ENCODE peak calls at places on chromosome 13, in four cellular contexts. K, C, G and O are unnamed samples.

GRCh38 chr13:77916481-77916880 is 2.1 kb downstream of the EDNRB start:
- DNase-seq in G (no peak), K (no peak), C (no peak), O (no peak)

GRCh38 chr13:106599875-106600797 is 32.2 kb upstream of the ARGLU1 start:
- DNase-seq in G (peak), K (peak), C (peak), O (no peak)

GRCh38 chr13:34338102-34338501 is 520.2 kb downstream of the RFC3 start:
- DNase-seq in C (no peak), K (no peak), G (no peak), O (no peak)

GRCh38 chr13:90238433-90238832 is 1109.1 kb upstream of the MIR17HG start:
- DNase-seq in K (no peak), G (peak), C (peak), O (no peak)

GRCh38 chr13:36919206-36919832 is 719 bp downstream of the SMAD9 start:
- DNase-seq in C (peak), G (peak), K (no peak), O (no peak)

GRCh38 chr13:104750377-104750776 is 1684.2 kb upstream of the SLC10A2 start:
- DNase-seq in K (peak), G (peak), C (peak), O (no peak)

GRCh38 chr13:47945738-47946137 is 55.3 kb downstream of the SUCLA2 start:
- DNase-seq in K (peak), C (peak), G (peak), O (no peak)

GRCh38 chr13:75774176-75774575 is 138.0 kb downstream of the LMO7 start:
- DNase-seq in G (no peak), K (no peak), C (no peak), O (no peak)

GRCh38 chr13:48486362-48486761 is 46.5 kb downstream of the RCBTB2 start:
- DNase-seq in G (no peak), K (no peak), C (no peak), O (no peak)

GRCh38 chr13:100363874-100364273 is 224.7 kb downstream of the GGACT start:
- DNase-seq in G (peak), K (no peak), C (peak), O (no peak)

GRCh38 chr13:74816737-74817136 is 665.2 kb downstream of the TBC1D4 start:
- DNase-seq in G (no peak), C (no peak), K (no peak), O (no peak)

GRCh38 chr13:48561461-48562224 is 28.8 kb upstream of the RCBTB2 start:
- DNase-seq in C (no peak), K (no peak), G (no peak), O (no peak)

GRCh38 chr13:29908411-29908810 is 58.0 kb upstream of the UBL3 start:
- DNase-seq in C (peak), K (no peak), G (peak), O (no peak)

GRCh38 chr13:32594339-32594738 is 8.1 kb downstream of the PDS5B start:
- DNase-seq in G (peak), K (no peak), C (peak), O (no peak)

GRCh38 chr13:29594710-29595379 is 643 bp downstream of the SLC7A1 start:
- DNase-seq in K (no peak), G (peak), C (peak), O (peak)

GRCh38 chr13:42575938-42576337 is 2.0 kb downstream of the TNFSF11 start:
- DNase-seq in K (no peak), C (no peak), G (no peak), O (no peak)

GRCh38 chr13:97125810-97126738 is 96.1 kb upstream of the MBNL2 start:
- DNase-seq in K (no peak), C (peak), G (peak), O (peak)

GRCh38 chr13:34914416-34914815 is 27.7 kb upstream of the NBEA start:
- DNase-seq in C (no peak), G (no peak), K (no peak), O (no peak)

GRCh38 chr13:97212540-97213146 is 9.5 kb upstream of the MBNL2 start:
- DNase-seq in C (peak), G (peak), K (no peak), O (no peak)

GRCh38 chr13:114226699-114227323 is 7.9 kb upstream of the CDC16 start:
- DNase-seq in K (no peak), C (peak), G (peak), O (peak)
- TF ChIP-seq CTCF in K (peak), C (peak), G (peak), O (peak)

DNA sequence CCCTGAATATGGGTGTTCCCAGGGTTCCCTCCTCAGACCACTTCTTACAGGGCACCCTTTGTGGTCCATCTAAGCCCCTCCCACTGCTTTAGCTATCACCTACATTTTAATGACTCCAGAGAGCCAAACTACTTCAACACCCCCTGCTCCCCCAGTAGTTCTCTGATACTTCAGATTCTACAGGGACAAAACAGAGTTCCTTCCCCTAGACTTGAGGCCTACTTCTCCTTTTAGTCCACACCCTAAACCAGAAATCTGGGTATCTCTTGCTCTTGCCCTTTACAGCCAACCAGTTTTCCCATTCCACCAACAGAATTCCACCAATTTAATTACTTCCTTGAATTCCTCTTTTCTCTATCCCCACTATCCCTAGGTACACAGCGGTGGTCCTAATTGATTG is 107.2 kb downstream of the KCNRG start:
- DNase-seq in G (no peak), C (no peak), K (no peak), O (no peak)
- H3K4me3 ChIP-seq in G (no peak), C (no peak), K (no peak), O (peak)

DNA sequence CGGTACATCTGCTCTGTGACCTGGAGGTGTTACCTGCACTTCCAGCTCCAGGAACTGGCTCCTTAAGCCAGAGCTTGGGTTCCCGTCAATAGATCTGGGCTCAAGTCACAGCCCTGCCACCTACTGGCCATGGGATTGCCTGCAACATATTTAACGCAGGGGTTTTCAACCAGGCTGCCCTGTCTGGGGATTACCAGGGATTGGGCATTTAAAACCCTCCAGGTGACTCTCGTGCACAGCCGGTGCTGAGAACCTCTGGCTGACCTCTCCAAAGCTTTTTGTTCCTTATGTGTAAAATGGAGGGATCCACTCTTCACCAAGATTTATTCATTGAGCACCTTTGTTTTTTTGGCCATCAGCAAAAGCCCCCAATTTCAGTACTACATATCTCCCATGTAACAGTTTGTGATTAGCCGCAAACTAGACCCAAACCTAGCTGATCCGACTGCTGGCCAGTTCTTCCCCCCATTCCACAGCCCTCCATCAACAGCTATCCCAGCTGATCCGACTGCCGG is 76.6 kb upstream of the STK24 start:
- DNase-seq in G (peak), C (peak), K (no peak), O (no peak)
- TF ChIP-seq CTCF in G (peak), C (peak), K (peak), O (peak)

GRCh38 chr13:23323946-23324709 is 109.4 kb downstream of the SACS start:
- DNase-seq in G (peak), K (no peak), C (peak), O (no peak)

GRCh38 chr13:23320926-23321533 is 112.5 kb downstream of the SACS start:
- DNase-seq in C (no peak), G (no peak), K (no peak), O (no peak)

GRCh38 chr13:23322353-23323336 is 110.9 kb downstream of the SACS start:
- DNase-seq in G (no peak), C (no peak), K (no peak), O (no peak)

GRCh38 chr13:23319915-23320224 is 113.6 kb downstream of the SACS start:
- DNase-seq in C (no peak), K (no peak), G (no peak), O (no peak)

DNA sequence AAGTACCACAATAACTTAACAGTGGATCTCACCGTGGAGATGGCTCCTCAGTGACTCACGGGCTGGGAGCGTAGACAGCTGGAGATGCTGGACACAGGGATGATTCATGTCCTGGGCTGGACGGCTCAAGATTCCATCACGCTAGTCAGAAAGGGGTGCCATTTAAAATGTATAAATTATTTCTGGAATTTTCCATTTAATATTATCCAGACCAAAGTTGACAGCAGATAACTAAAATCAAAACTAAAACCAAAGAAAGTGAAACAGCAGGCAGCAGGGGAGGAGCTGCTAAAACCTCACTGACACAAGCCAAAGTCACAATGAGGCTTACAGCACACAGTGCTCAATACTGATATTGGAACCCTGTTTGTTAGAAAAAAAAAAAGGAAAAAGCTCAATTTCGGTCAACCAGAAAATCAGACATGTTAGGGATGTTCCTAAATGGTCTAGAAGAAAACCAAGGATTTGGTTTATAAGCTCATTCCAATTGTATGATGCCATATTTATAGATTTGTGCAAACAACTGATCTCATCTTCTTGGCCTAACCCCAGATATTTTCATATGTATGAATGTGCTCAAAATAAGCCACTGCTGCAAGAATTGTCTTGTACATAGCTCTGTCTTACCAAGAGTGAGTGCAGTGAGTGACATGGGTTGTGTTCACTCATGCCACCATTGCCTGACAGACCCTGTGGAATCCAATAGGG is 111.8 kb downstream of the SACS start:
- DNase-seq in C (peak), G (peak), K (peak), O (peak)
- H3K4me3 ChIP-seq in C (peak), G (no peak), K (no peak), O (no peak)

DNA sequence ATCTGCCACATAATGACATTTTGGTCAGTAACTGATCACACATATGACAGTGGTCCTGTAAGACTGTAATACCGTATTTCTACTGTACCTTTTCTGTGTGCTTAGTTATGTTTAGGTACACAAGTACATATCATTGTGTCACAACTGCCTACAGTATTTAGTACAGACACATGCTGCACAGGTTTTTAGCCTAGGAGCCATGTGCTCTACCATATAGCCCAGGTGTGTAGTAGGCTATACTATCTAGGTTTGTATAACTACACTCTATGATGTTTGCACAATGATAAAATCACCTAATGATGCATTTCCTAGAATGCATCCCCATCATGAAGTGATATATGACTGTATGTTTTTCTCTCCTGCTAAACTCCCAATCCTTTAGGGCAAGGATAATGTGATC is 61.2 kb upstream of the MIR17HG start:
- DNase-seq in C (no peak), K (no peak), G (no peak), O (no peak)
- TF ChIP-seq CTCF in C (no peak), K (no peak), G (no peak), O (no peak)

GRCh38 chr13:93769126-93769525 is 542.5 kb downstream of the GPC6 start:
- DNase-seq in G (no peak), K (no peak), C (peak), O (no peak)

GRCh38 chr13:93767917-93768422 is 541.4 kb downstream of the GPC6 start:
- DNase-seq in G (no peak), C (no peak), K (peak), O (no peak)

GRCh38 chr13:93766719-93767118 is 540.1 kb downstream of the GPC6 start:
- DNase-seq in G (no peak), K (no peak), C (no peak), O (no peak)

GRCh38 chr13:93765811-93766210 is 539.2 kb downstream of the GPC6 start:
- DNase-seq in C (no peak), G (no peak), K (no peak), O (no peak)

GRCh38 chr13:93767231-93767916 is 540.8 kb downstream of the GPC6 start:
- DNase-seq in G (no peak), K (no peak), C (no peak), O (no peak)
- H3K4me3 ChIP-seq in G (no peak), K (no peak), C (no peak), O (no peak)

GRCh38 chr13:45350152-45350551 is 9.2 kb upstream of the TPT1 start:
- DNase-seq in C (no peak), G (no peak), K (no peak), O (no peak)
- TF ChIP-seq CTCF in C (no peak), G (no peak), K (no peak), O (no peak)

DNA sequence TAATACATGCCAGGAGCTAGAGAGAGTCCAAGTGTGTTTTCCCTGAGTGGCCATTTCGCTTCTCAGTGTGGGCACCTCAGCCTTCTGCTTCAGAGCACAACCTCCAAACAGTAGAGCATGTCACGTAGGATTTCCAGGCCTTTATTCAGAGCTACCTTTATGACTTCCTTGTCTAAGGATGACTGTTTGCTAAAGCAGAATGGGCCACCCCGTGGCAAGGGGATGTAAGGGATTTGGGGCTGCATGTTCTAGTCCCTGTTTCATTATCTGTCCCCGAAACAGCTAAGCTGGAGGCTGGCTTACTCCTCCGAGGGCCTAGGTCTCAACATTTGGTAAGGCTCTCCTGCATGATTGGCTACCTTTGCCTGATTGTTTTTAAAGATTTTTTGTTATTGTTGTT is 6.0 kb downstream of the RNASEH2B start:
- DNase-seq in K (no peak), G (no peak), C (no peak), O (no peak)
- H3K4me3 ChIP-seq in K (no peak), G (no peak), C (no peak), O (no peak)

GRCh38 chr13:22980936-22981335 is 199.8 kb upstream of the SGCG start:
- DNase-seq in C (no peak), G (no peak), K (no peak), O (no peak)
- TF ChIP-seq CTCF in C (no peak), G (no peak), K (no peak), O (no peak)